ENCODE peak calls at places on chromosomes 11 and 22, in six cellular contexts. G, R, F, W, V and H are unnamed samples.

GRCh38 chr11:77346906-77347603 is 45.6 kb upstream of the GDPD4 start:
- DNase-seq in G (no peak), R (no peak), F (peak), W (peak), V (no peak), H (peak)

GRCh38 chr22:37196539-37197450 is 8.7 kb upstream of the C1QTNF6 start:
- DNase-seq in G (no peak), R (peak), F (peak), W (peak), V (peak), H (peak)

GRCh38 chr22:50474711-50475651 is at the start of gene SBF1:
- DNase-seq in G (peak), R (peak), F (peak), W (peak), V (peak), H (peak)

GRCh38 chr22:46970411-46971123 is 208.1 kb downstream of the TBC1D22A start:
- DNase-seq in G (no peak), R (no peak), F (no peak), W (no peak), V (peak), H (no peak)

GRCh38 chr22:31556627-31557203 is 60.4 kb downstream of the SFI1 start:
- DNase-seq in G (no peak), R (no peak), F (peak), W (peak), V (no peak), H (peak)

GRCh38 chr22:49236541-49237075 is 591.1 kb downstream of the BRD1 start:
- DNase-seq in G (no peak), R (no peak), F (no peak), W (no peak), V (no peak), H (no peak)

GRCh38 chr11:114447892-114448291 is 8.6 kb downstream of the REXO2 start:
- DNase-seq in G (no peak), R (no peak), F (no peak), W (peak), V (no peak), H (peak)

GRCh38 chr11:127564803-127565202 is 564.2 kb upstream of the KIRREL3 start:
- DNase-seq in G (no peak), R (no peak), F (peak), W (no peak), V (no peak), H (no peak)

GRCh38 chr22:43118024-43118849 is 7.7 kb downstream of the BIK start:
- DNase-seq in G (peak), R (no peak), F (no peak), W (no peak), V (no peak), H (no peak)

GRCh38 chr22:17570851-17571631 is 7.7 kb downstream of the SLC25A18 start:
- DNase-seq in G (no peak), R (peak), F (peak), W (peak), V (peak), H (peak)

GRCh38 chr11:19739872-19740271 is 27.2 kb downstream of the NAV2 start:
- DNase-seq in G (peak), R (no peak), F (no peak), W (no peak), V (no peak), H (peak)

GRCh38 chr22:33565580-33565995 is 354.7 kb downstream of the LARGE1 start:
- DNase-seq in G (no peak), R (no peak), F (no peak), W (no peak), V (no peak), H (no peak)

GRCh38 chr22:24952837-24953293 is 349 bp downstream of the KIAA1671 start:
- DNase-seq in G (no peak), R (peak), F (no peak), W (peak), V (peak), H (peak)

GRCh38 chr11:93498099-93499040 is 44.8 kb downstream of the SMCO4 start:
- DNase-seq in G (no peak), R (no peak), F (peak), W (peak), V (no peak), H (peak)

GRCh38 chr11:80958414-80958813 is 1517.6 kb upstream of the TENM4 start:
- DNase-seq in G (no peak), R (no peak), F (peak), W (peak), V (no peak), H (peak)

GRCh38 chr11:62139526-62140301 is 15.9 kb downstream of the INCENP start:
- DNase-seq in G (no peak), R (no peak), F (no peak), W (no peak), V (no peak), H (no peak)

GRCh38 chr11:94002226-94002625 is 18.9 kb upstream of the HEPHL1 start:
- DNase-seq in G (no peak), R (no peak), F (no peak), W (peak), V (no peak), H (peak)

GRCh38 chr22:49877642-49878041 is 24.0 kb downstream of the ZBED4 start:
- DNase-seq in G (no peak), R (no peak), F (no peak), W (no peak), V (no peak), H (no peak)

GRCh38 chr22:19942886-19943664 is 1.5 kb upstream of the TXNRD2 start:
- DNase-seq in G (no peak), R (peak), F (peak), W (peak), V (no peak), H (peak)

GRCh38 chr22:35349704-35350538 is 31.0 kb upstream of the HMOX1 start:
- DNase-seq in G (peak), R (peak), F (no peak), W (no peak), V (no peak), H (peak)

GRCh38 chr11:113736323-113736722 is 30.2 kb upstream of the TMPRSS5 start:
- DNase-seq in G (no peak), R (no peak), F (no peak), W (no peak), V (no peak), H (no peak)

GRCh38 chr22:30573594-30574094 is 821 bp downstream of the GAL3ST1 start:
- DNase-seq in G (no peak), R (no peak), F (no peak), W (no peak), V (peak), H (no peak)

GRCh38 chr22:20117656-20118571 is 888 bp upstream of the TRMT2A start:
- DNase-seq in G (peak), R (no peak), F (no peak), W (peak), V (peak), H (peak)

GRCh38 chr22:49216579-49216978 is 611.1 kb downstream of the BRD1 start:
- DNase-seq in G (no peak), R (peak), F (no peak), W (no peak), V (no peak), H (no peak)

GRCh38 chr22:22702159-22702873 is 57.9 kb downstream of the GGTLC2 start:
- DNase-seq in G (no peak), R (no peak), F (no peak), W (peak), V (no peak), H (no peak)

GRCh38 chr22:19291218-19291579 is 320 bp downstream of the CLTCL1 start:
- DNase-seq in G (peak), R (peak), F (no peak), W (no peak), V (peak), H (peak)

GRCh38 chr11:134652586-134653255 is 240.7 kb upstream of the B3GAT1 start:
- DNase-seq in G (no peak), R (no peak), F (no peak), W (no peak), V (no peak), H (no peak)

GRCh38 chr22:36999463-36999862 is 19.8 kb downstream of the TST start:
- DNase-seq in G (no peak), R (peak), F (no peak), W (peak), V (no peak), H (no peak)

GRCh38 chr11:66207816-66208215 is 60.6 kb upstream of the RAB1B start:
- DNase-seq in G (no peak), R (no peak), F (no peak), W (no peak), V (no peak), H (no peak)

GRCh38 chr11:93737904-93738612 is 3.2 kb downstream of the TAF1D start:
- DNase-seq in G (no peak), R (no peak), F (no peak), W (peak), V (no peak), H (no peak)

GRCh38 chr22:50711446-50712340 is 26.3 kb upstream of the ACR start:
- DNase-seq in G (no peak), R (no peak), F (no peak), W (peak), V (peak), H (no peak)

GRCh38 chr11:26297179-26297970 is 34.6 kb upstream of the ANO3 start:
- DNase-seq in G (no peak), R (peak), F (peak), W (peak), V (no peak), H (peak)

GRCh38 chr11:98862169-98862568 is 158.6 kb upstream of the CNTN5 start:
- DNase-seq in G (no peak), R (no peak), F (no peak), W (no peak), V (no peak), H (no peak)

DNA sequence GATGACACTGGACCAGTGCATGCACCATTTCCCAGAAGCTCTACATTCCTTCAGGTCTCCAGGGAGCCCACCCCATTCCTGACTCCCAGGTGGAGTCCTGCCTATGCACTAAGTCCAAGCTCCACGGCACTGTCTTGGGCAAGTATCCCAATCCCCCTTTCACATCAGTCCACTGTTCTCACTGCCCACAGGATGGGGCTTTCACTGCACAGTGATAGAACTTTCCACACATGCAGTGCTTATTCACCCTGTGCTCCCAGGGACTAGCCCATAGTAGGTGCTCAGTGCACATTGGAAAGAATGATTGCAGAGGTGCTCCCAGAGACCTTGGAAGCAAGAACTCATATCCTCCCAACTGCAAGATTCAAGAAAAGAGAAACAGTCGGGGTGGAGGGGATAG is 6.4 kb downstream of the MS4A10 start:
- DNase-seq in G (no peak), R (no peak), F (no peak), W (no peak), V (no peak), H (no peak)
- TF ChIP-seq CTCF in G (no peak), R (no peak), F (no peak), W (no peak), V (no peak), H (no peak)

GRCh38 chr11:73206751-73207280 is 11.3 kb upstream of the P2RY2 start:
- DNase-seq in G (no peak), R (no peak), F (no peak), W (no peak), V (no peak), H (no peak)

GRCh38 chr11:73203790-73204189 is 14.3 kb upstream of the P2RY2 start:
- DNase-seq in G (no peak), R (no peak), F (no peak), W (no peak), V (no peak), H (no peak)

GRCh38 chr11:73203322-73203721 is 14.8 kb upstream of the P2RY2 start:
- DNase-seq in G (no peak), R (no peak), F (no peak), W (no peak), V (no peak), H (no peak)

GRCh38 chr11:73204711-73205121 is 13.4 kb upstream of the P2RY2 start:
- DNase-seq in G (no peak), R (peak), F (no peak), W (no peak), V (peak), H (no peak)

DNA sequence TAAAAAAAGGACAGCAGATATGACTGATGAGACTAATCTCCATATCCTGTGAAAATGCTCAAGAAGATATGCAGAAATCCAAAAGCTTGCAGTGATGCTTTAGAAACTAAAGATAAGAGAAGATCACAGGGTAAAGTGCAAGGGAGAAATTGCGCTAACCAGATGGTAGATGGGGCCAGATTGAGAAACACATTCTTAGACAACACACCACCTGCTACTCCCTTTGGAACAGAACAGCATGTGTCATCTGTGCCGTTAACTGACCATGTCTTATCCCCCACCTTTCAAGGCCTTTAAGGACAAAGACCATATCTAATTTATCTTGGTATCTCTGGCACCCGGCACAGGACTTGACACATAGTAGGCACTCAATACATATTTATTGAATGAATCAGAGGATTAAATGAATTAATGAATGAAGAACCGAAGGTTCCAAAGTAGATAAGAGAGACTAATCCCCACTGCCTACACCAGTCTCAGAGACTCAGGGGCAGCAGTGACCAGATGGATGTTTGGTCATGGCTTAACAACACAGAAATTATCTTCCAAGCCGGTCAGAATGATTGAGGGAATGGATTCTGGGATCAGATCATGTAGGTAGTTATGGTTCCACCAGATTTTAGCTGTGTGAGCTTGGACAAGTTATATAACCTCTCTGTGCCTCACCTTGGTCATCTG is 12.3 kb upstream of the P2RY2 start:
- DNase-seq in G (no peak), R (no peak), F (no peak), W (no peak), V (no peak), H (no peak)
- TF ChIP-seq CTCF in G (no peak), R (no peak), F (no peak), W (no peak), V (no peak), H (no peak)

GRCh38 chr11:119315139-119316016 is 1.6 kb downstream of the MCAM start:
- DNase-seq in G (peak), R (peak), F (no peak), W (no peak), V (no peak), H (no peak)
- TF ChIP-seq CTCF in G (no peak), R (no peak), F (no peak), W (no peak), V (no peak), H (peak)

GRCh38 chr11:118633319-118633690 is 25.9 kb downstream of the PHLDB1 start:
- DNase-seq in G (no peak), R (no peak), F (no peak), W (no peak), V (no peak), H (no peak)

GRCh38 chr11:118633979-118634378 is 26.6 kb downstream of the PHLDB1 start:
- DNase-seq in G (no peak), R (no peak), F (no peak), W (peak), V (no peak), H (peak)

GRCh38 chr11:118635642-118636041 is 28.2 kb downstream of the PHLDB1 start:
- DNase-seq in G (no peak), R (no peak), F (no peak), W (no peak), V (no peak), H (no peak)

GRCh38 chr11:118635237-118635591 is 27.8 kb downstream of the PHLDB1 start:
- DNase-seq in G (peak), R (peak), F (no peak), W (no peak), V (no peak), H (no peak)

DNA sequence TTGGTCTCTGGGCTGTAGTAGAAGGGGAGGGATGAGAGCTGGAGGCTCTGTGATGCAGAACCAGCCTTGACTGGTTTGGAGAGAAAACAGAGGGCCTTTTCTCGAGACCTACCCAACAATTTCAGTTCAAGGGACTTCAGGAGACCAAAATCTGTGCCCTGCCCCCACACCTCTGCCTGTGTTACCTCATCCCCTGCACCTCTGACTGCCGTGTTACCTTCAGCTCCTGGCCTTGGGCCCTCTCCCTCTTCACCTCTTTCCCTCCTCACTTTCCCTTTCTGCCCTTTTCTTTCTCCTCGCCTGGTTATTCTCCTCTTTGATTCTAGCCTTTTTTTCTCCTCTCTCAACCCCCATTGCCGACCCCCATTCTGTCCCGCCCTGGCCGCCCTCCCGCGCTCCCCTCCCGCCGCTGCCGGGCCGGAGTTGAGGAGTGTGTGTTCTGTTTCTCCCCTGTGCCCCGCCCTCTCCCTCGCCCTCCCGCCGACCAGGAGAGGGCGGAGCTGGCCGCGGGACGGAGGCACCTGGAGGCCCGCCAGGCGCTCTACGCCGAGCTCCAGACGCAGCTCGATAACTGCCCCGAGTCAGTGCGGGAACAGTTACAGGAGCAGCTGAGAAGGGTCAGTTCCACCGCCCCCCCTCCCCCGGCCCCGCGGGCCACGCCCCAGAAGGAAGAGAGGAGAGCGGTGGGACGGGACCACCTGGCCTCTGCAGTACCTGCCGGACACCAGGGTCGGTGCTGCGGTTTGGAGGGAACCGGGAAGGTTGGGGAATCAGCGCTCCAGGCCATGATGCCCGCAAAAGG is 27.2 kb downstream of the PHLDB1 start:
- DNase-seq in G (peak), R (peak), F (peak), W (peak), V (peak), H (peak)
- TF ChIP-seq CTCF in G (peak), R (peak), F (no peak), W (no peak), V (peak), H (no peak)

GRCh38 chr22:45867118-45867905 is 109.7 kb downstream of the WNT7B start:
- DNase-seq in G (peak), R (no peak), F (no peak), W (peak), V (peak), H (peak)

GRCh38 chr22:45866398-45867117 is 110.4 kb downstream of the WNT7B start:
- DNase-seq in G (peak), R (no peak), F (no peak), W (no peak), V (peak), H (no peak)

GRCh38 chr22:45864959-45865496 is 111.9 kb downstream of the WNT7B start:
- DNase-seq in G (no peak), R (no peak), F (no peak), W (no peak), V (no peak), H (no peak)

GRCh38 chr22:45863981-45864751 is 112.8 kb downstream of the WNT7B start:
- DNase-seq in G (peak), R (no peak), F (peak), W (peak), V (peak), H (peak)

DNA sequence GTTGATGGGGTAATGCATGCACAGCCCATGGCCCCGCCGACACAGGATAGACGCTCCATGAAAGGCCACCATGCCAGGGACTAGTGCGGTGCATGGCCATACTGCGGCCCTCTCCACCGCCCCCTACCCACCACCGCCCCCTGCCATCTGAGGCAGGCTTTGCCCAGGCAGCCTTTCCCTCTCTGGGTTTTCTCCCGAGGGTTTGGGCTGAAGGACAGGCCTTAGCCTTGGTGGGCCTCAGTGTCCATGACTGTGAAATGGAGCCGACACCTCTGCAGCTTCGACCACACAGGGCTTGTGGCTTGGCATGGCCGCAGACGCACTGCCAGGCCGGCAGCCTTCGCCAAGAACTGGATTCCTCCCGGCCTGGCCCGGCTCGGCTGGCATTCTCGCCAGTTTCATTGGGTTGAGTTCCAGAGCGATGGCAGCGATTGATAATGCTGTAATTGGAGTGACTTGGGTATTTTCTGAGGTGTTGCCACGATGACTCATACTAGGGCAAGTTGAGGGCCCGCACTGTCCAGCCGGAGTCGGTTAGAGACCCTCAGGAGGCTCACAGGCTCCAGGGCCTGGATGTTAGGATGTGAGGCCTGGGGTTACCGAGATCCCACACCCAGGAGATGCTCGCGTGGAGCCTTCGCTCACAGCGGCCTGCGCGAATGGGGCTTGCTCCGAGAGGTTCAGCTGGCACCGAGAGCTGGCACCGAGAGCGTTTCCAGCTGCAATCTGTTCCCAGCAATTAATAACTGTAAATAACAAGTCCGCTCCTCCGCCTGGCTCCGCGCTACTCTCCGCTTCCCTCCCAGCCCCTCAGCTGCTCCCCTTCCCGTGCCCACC is 111.2 kb downstream of the WNT7B start:
- DNase-seq in G (no peak), R (no peak), F (no peak), W (no peak), V (no peak), H (no peak)
- TF ChIP-seq CTCF in G (no peak), R (no peak), F (no peak), W (no peak), V (no peak), H (no peak)

GRCh38 chr11:12088531-12088930 is 21.9 kb upstream of the MICAL2 start:
- DNase-seq in G (no peak), R (no peak), F (no peak), W (no peak), V (no peak), H (no peak)

GRCh38 chr11:12089473-12089872 is 20.9 kb upstream of the MICAL2 start:
- DNase-seq in G (no peak), R (no peak), F (no peak), W (peak), V (no peak), H (no peak)

GRCh38 chr11:12089041-12089440 is 21.3 kb upstream of the MICAL2 start:
- DNase-seq in G (no peak), R (no peak), F (no peak), W (no peak), V (no peak), H (no peak)

GRCh38 chr11:12087075-12087775 is 23.2 kb upstream of the MICAL2 start:
- DNase-seq in G (no peak), R (no peak), F (no peak), W (peak), V (no peak), H (peak)

GRCh38 chr11:12088047-12088481 is 22.3 kb upstream of the MICAL2 start:
- DNase-seq in G (no peak), R (no peak), F (no peak), W (peak), V (peak), H (peak)
- TF ChIP-seq CTCF in G (no peak), R (peak), F (peak), W (peak), V (peak), H (peak)